ENCODE peak calls at places on chromosomes 3 and 15, in six cellular contexts. One of them, this sample, is unnamed.

GRCh38 chr15:39666671-39667070 is 85.8 kb downstream of the THBS1 start:
- DNase-seq in kidney: no peak
- DNase-seq in Panc1: no peak
- DNase-seq in K562: no peak
- DNase-seq in fibroblast of lung: no peak
- DNase-seq in lower lobe of right lung: no peak
- DNase-seq in this sample: no peak

GRCh38 chr3:42442640-42443039 is 32.2 kb upstream of the LYZL4 start:
- DNase-seq in Panc1: no peak
- DNase-seq in K562: no peak
- DNase-seq in kidney: no peak
- DNase-seq in lower lobe of right lung: peak; percentile 50
- DNase-seq in fibroblast of lung: no peak
- DNase-seq in this sample: no peak

GRCh38 chr3:74353039-74353438 is 261.4 kb downstream of the CNTN3 start:
- DNase-seq in Panc1: no peak
- DNase-seq in fibroblast of lung: peak; percentile 2
- DNase-seq in K562: no peak
- DNase-seq in lower lobe of right lung: no peak
- DNase-seq in kidney: no peak
- DNase-seq in this sample: no peak

GRCh38 chr3:158640646-158641045 is 3.7 kb upstream of the GFM1 start:
- DNase-seq in lower lobe of right lung: no peak
- DNase-seq in fibroblast of lung: no peak
- DNase-seq in Panc1: no peak
- DNase-seq in kidney: no peak
- DNase-seq in K562: no peak
- DNase-seq in this sample: no peak

GRCh38 chr15:99911824-99912223 is 178.6 kb upstream of the LYSMD4 start:
- DNase-seq in Panc1: no peak
- DNase-seq in kidney: no peak
- DNase-seq in K562: no peak
- DNase-seq in fibroblast of lung: peak; percentile 18
- DNase-seq in lower lobe of right lung: no peak
- DNase-seq in this sample: no peak

GRCh38 chr15:26023231-26023630 is 160.1 kb upstream of the ATP10A start:
- DNase-seq in K562: no peak
- DNase-seq in kidney: no peak
- DNase-seq in Panc1: no peak
- DNase-seq in fibroblast of lung: no peak
- DNase-seq in lower lobe of right lung: no peak
- DNase-seq in this sample: no peak

GRCh38 chr15:72771329-72771725 is 12.2 kb downstream of the ADPGK start:
- DNase-seq in kidney: no peak
- DNase-seq in fibroblast of lung: no peak
- DNase-seq in Panc1: no peak
- DNase-seq in K562: no peak
- DNase-seq in lower lobe of right lung: no peak
- DNase-seq in this sample: no peak

GRCh38 chr3:63290686-63291085 is 12.6 kb downstream of the SYNPR start:
- DNase-seq in kidney: no peak
- DNase-seq in K562: no peak
- DNase-seq in Panc1: no peak
- DNase-seq in fibroblast of lung: no peak
- DNase-seq in lower lobe of right lung: no peak
- DNase-seq in this sample: no peak

GRCh38 chr15:25175033-25175788 is 220.4 kb downstream of the SNRPN start:
- DNase-seq in Panc1: no peak
- DNase-seq in kidney: peak; percentile 51
- DNase-seq in lower lobe of right lung: peak; percentile 15
- DNase-seq in fibroblast of lung: no peak
- DNase-seq in K562: no peak
- DNase-seq in this sample: no peak

GRCh38 chr3:188690932-188691331 is 480.8 kb upstream of the TPRG1 start:
- DNase-seq in lower lobe of right lung: no peak
- DNase-seq in Panc1: no peak
- DNase-seq in K562: no peak
- DNase-seq in fibroblast of lung: no peak
- DNase-seq in kidney: no peak
- DNase-seq in this sample: no peak

GRCh38 chr15:39667382-39668127 is 86.7 kb downstream of the THBS1 start:
- DNase-seq in Panc1: no peak
- DNase-seq in fibroblast of lung: no peak
- DNase-seq in K562: no peak
- DNase-seq in kidney: no peak
- DNase-seq in lower lobe of right lung: no peak
- DNase-seq in this sample: no peak

GRCh38 chr3:82012775-82013174 is 251.3 kb upstream of the GBE1 start:
- DNase-seq in K562: no peak
- DNase-seq in kidney: no peak
- DNase-seq in lower lobe of right lung: no peak
- DNase-seq in Panc1: no peak
- DNase-seq in fibroblast of lung: no peak
- DNase-seq in this sample: no peak

GRCh38 chr3:195247863-195248189 is 23.1 kb downstream of the XXYLT1 start:
- DNase-seq in lower lobe of right lung: peak; percentile 24
- DNase-seq in K562: no peak
- DNase-seq in kidney: no peak
- DNase-seq in Panc1: no peak
- DNase-seq in fibroblast of lung: no peak
- DNase-seq in this sample: no peak

GRCh38 chr3:118472586-118472985 is 562.1 kb downstream of the IGSF11 start:
- DNase-seq in fibroblast of lung: peak; percentile 52
- DNase-seq in K562: no peak
- DNase-seq in lower lobe of right lung: no peak
- DNase-seq in Panc1: no peak
- DNase-seq in kidney: no peak
- DNase-seq in this sample: no peak

GRCh38 chr3:56929809-56930615 is 128.3 kb upstream of the ARHGEF3 start:
- DNase-seq in K562: no peak
- DNase-seq in kidney: no peak
- DNase-seq in lower lobe of right lung: no peak
- DNase-seq in Panc1: no peak
- DNase-seq in fibroblast of lung: no peak
- DNase-seq in this sample: no peak

GRCh38 chr3:148797822-148798221 is 29.8 kb upstream of the CPB1 start:
- DNase-seq in lower lobe of right lung: no peak
- DNase-seq in K562: no peak
- DNase-seq in fibroblast of lung: no peak
- DNase-seq in kidney: no peak
- DNase-seq in Panc1: no peak
- DNase-seq in this sample: no peak

GRCh38 chr3:72341943-72342342 is 506.3 kb downstream of the SHQ1 start:
- DNase-seq in kidney: no peak
- DNase-seq in fibroblast of lung: peak; percentile 30
- DNase-seq in K562: no peak
- DNase-seq in lower lobe of right lung: no peak
- DNase-seq in Panc1: no peak
- DNase-seq in this sample: no peak

GRCh38 chr3:170323371-170323770 is 34.1 kb upstream of the SKIL start:
- DNase-seq in fibroblast of lung: no peak
- DNase-seq in Panc1: no peak
- DNase-seq in K562: no peak
- DNase-seq in lower lobe of right lung: no peak
- DNase-seq in kidney: no peak
- DNase-seq in this sample: no peak

GRCh38 chr3:174126990-174127758 is 729.6 kb downstream of the NLGN1 start:
- DNase-seq in Panc1: no peak
- DNase-seq in lower lobe of right lung: no peak
- DNase-seq in kidney: no peak
- DNase-seq in fibroblast of lung: no peak
- DNase-seq in K562: no peak
- DNase-seq in this sample: no peak

GRCh38 chr3:177804646-177805045 is 607.4 kb upstream of the TBL1XR1 start:
- DNase-seq in lower lobe of right lung: no peak
- DNase-seq in fibroblast of lung: no peak
- DNase-seq in Panc1: no peak
- DNase-seq in K562: no peak
- DNase-seq in kidney: no peak
- DNase-seq in this sample: no peak

GRCh38 chr3:149273096-149273751 is 51.6 kb upstream of the CP start:
- DNase-seq in Panc1: peak; percentile 90
- DNase-seq in lower lobe of right lung: no peak
- DNase-seq in K562: peak; percentile 50
- DNase-seq in kidney: no peak
- DNase-seq in fibroblast of lung: peak; percentile 92
- DNase-seq in this sample: peak; percentile 53

GRCh38 chr15:38721549-38721948 is 156.9 kb upstream of the RASGRP1 start:
- DNase-seq in lower lobe of right lung: no peak
- DNase-seq in Panc1: no peak
- DNase-seq in fibroblast of lung: no peak
- DNase-seq in kidney: no peak
- DNase-seq in K562: no peak
- DNase-seq in this sample: no peak

GRCh38 chr3:113531826-113532697 is at the start of gene SIDT1:
- DNase-seq in lower lobe of right lung: peak; percentile 54
- DNase-seq in fibroblast of lung: no peak
- DNase-seq in K562: no peak
- DNase-seq in kidney: no peak
- DNase-seq in Panc1: no peak
- DNase-seq in this sample: peak; percentile 78

GRCh38 chr3:78496458-78496857 is 1271.3 kb downstream of the ROBO1 start:
- DNase-seq in lower lobe of right lung: no peak
- DNase-seq in Panc1: no peak
- DNase-seq in fibroblast of lung: no peak
- DNase-seq in kidney: no peak
- DNase-seq in K562: no peak
- DNase-seq in this sample: no peak

GRCh38 chr15:76203346-76203745 is 107.9 kb downstream of the ETFA start:
- DNase-seq in kidney: no peak
- DNase-seq in fibroblast of lung: no peak
- DNase-seq in Panc1: no peak
- DNase-seq in K562: no peak
- DNase-seq in lower lobe of right lung: no peak
- DNase-seq in this sample: no peak

GRCh38 chr3:89353465-89353864 is 246.0 kb downstream of the EPHA3 start:
- DNase-seq in K562: no peak
- DNase-seq in Panc1: no peak
- DNase-seq in kidney: no peak
- DNase-seq in lower lobe of right lung: no peak
- DNase-seq in fibroblast of lung: peak; percentile 40
- DNase-seq in this sample: no peak

GRCh38 chr3:89360155-89360554 is 252.7 kb downstream of the EPHA3 start:
- DNase-seq in kidney: no peak
- DNase-seq in K562: no peak
- DNase-seq in fibroblast of lung: no peak
- DNase-seq in Panc1: no peak
- DNase-seq in lower lobe of right lung: no peak
- DNase-seq in this sample: no peak

DNA sequence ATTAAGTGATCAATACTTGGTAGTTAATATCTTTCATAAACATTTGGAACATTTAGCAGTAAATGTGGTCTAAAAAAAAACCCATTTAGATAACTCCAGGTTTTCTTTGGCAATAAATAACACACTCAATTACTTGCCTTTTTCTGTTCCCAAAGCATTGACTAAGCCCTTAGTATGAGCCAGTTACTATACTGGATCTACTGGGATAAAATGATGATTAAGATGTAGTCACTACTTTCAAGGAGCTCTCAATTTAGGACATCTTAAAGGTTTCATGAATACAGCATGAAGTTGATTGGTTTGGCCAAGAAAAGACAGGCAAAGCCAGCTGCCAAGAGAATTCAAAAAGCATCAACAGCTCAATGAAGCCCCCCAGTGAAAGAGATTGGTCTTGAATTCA is 250.9 kb downstream of the EPHA3 start:
- DNase-seq in fibroblast of lung: no peak
- DNase-seq in lower lobe of right lung: no peak
- DNase-seq in Panc1: no peak
- DNase-seq in kidney: no peak
- DNase-seq in K562: no peak
- DNase-seq in this sample: no peak
- H3K4me1 ChIP-seq in fibroblast of lung: no peaks in the 10 kb centered on the region
- H3K4me1 ChIP-seq in lower lobe of right lung: no peaks in the 10 kb centered on the region
- H3K4me1 ChIP-seq in Panc1: no peaks in the 10 kb centered on the region
- H3K4me1 ChIP-seq in kidney: no peaks in the 10 kb centered on the region
- H3K4me1 ChIP-seq in K562: no peaks in the 10 kb centered on the region
- H3K4me1 ChIP-seq in this sample: no peaks in the 10 kb centered on the region

DNA sequence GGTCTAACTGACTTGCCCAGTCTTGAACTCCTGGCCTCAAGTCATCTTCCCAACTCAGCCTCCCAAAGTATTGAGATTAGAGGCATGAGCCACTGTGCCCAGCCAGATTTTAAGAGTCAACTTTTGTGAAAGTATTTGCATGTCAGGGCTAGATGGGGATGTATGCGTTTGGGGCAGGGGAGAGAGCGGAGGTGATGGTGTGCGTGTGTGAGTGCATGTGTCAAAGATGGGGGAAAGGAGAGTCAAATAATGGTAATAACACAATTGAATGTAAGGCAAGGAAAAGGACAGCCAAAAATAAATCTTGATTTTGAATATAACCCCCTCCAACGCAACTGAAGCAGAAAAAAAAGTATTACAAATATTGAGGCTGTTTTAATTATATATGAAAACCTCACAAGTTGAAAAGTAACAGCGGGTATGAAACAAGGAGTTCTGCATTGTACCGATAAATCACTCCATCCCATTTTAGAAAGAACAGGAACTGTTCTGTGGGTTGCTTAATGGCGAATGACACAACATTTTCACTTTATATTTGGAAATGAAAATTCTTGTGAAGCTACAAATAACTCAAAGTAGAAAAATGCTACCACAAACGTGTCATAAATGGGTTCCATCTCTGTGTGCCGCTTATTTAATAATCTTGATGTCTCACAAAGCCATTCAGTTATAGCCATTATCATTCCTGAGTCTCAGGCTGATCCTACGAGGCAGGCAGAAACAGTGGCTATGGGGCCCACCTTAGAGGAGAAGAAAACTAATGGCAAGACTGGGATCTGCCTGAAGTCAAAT is 29.8 kb upstream of the LDHAL6B start:
- DNase-seq in K562: no peak
- DNase-seq in kidney: no peak
- DNase-seq in lower lobe of right lung: no peak
- DNase-seq in fibroblast of lung: no peak
- DNase-seq in Panc1: no peak
- DNase-seq in this sample: no peak
- H3K36me3 ChIP-seq in K562: no peaks in the 10 kb centered on the region
- H3K36me3 ChIP-seq in kidney: peaks cover 7% of the 10 kb centered on the region
- H3K36me3 ChIP-seq in lower lobe of right lung: peaks cover 9% of the 10 kb centered on the region
- H3K36me3 ChIP-seq in fibroblast of lung: peaks cover 5% of the 10 kb centered on the region
- H3K36me3 ChIP-seq in Panc1: no peaks in the 10 kb centered on the region
- H3K36me3 ChIP-seq in this sample: peaks cover 3% of the 10 kb centered on the region

GRCh38 chr3:13538520-13539284 is 10.2 kb upstream of the FBLN2 start:
- DNase-seq in K562: no peak
- DNase-seq in fibroblast of lung: no peak
- DNase-seq in kidney: peak; percentile 46
- DNase-seq in Panc1: no peak
- DNase-seq in lower lobe of right lung: no peak
- DNase-seq in this sample: no peak
- H3K4me1 ChIP-seq in K562: no peaks in the 10 kb centered on the region
- H3K4me1 ChIP-seq in fibroblast of lung: peaks cover 18% of the 10 kb centered on the region
- H3K4me1 ChIP-seq in kidney: no peaks in the 10 kb centered on the region
- H3K4me1 ChIP-seq in Panc1: no peaks in the 10 kb centered on the region
- H3K4me1 ChIP-seq in lower lobe of right lung: no peaks in the 10 kb centered on the region
- H3K4me1 ChIP-seq in this sample: no peaks in the 10 kb centered on the region

DNA sequence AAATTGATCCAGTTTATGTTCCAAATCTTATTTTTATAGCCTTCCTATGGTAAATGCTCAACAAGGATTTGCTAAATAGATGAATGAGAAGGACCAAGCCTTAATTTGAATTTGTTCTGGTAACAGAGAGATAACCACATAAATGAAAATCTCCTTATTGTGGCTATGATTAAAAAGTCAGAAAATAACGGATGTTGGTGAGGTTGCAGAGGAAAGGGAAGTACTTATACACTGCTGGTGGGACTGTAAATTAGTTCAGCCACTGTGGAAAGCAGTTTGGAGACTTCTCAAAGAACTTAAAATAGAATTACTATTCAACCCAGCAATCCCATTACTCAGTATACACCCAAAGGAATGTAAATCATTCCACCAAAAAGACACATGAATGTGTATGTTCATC is 26.2 kb downstream of the AAGAB start:
- DNase-seq in kidney: no peak
- DNase-seq in Panc1: no peak
- DNase-seq in fibroblast of lung: no peak
- DNase-seq in lower lobe of right lung: no peak
- DNase-seq in K562: no peak
- DNase-seq in this sample: no peak
- H3K36me3 ChIP-seq in kidney: peaks cover 9% of the 10 kb centered on the region
- H3K36me3 ChIP-seq in Panc1: peaks cover 21% of the 10 kb centered on the region
- H3K36me3 ChIP-seq in fibroblast of lung: peaks cover 6% of the 10 kb centered on the region
- H3K36me3 ChIP-seq in lower lobe of right lung: peaks cover 44% of the 10 kb centered on the region
- H3K36me3 ChIP-seq in K562: peaks cover 58% of the 10 kb centered on the region
- H3K36me3 ChIP-seq in this sample: no peaks in the 10 kb centered on the region